ENCODE peak calls at places on chromosome 18, in eight cellular contexts. D is H7, N is body of pancreas, L is cardiac muscle cell, M is heart right ventricle, C is BJ, R is adipocyte, U is NT2/D1. S is an unnamed sample.
A peak's percentile ranks its signal among the peaks of the same experiment; 100 is the strongest.

GRCh38 chr18:7415081-7415894 is 151.8 kb upstream of the PTPRM start:
- DNase-seq in D (no peak), N (peak; percentile 20), L (peak; percentile 62), M (no peak), C (no peak), R (no peak), U (no peak), S (no peak)

GRCh38 chr18:47557160-47557559 is 305.7 kb upstream of the SKOR2 start:
- DNase-seq in D (no peak), N (no peak), L (no peak), M (no peak), C (no peak), R (no peak), U (no peak), S (peak; percentile 40)

GRCh38 chr18:58135170-58135569 is 91.1 kb downstream of the NEDD4L start:
- DNase-seq in D (no peak), N (no peak), L (peak; percentile 62), M (no peak), C (peak; percentile 92), R (peak; percentile 78), U (no peak), S (no peak)

GRCh38 chr18:62807406-62807805 is 92.1 kb downstream of the PHLPP1 start:
- DNase-seq in D (no peak), N (no peak), L (no peak), M (no peak), C (no peak), R (no peak), U (no peak), S (no peak)

GRCh38 chr18:22689711-22690110 is 243.4 kb upstream of the RBBP8 start:
- DNase-seq in D (no peak), N (no peak), L (peak; percentile 21), M (no peak), C (no peak), R (no peak), U (no peak), S (no peak)

GRCh38 chr18:29862824-29863223 is 1179.7 kb downstream of the DSC3 start:
- DNase-seq in D (peak; percentile 7), N (no peak), L (no peak), M (no peak), C (no peak), R (no peak), U (peak; percentile 15), S (no peak)

GRCh38 chr18:48412339-48412929 is 3.3 kb upstream of the ZBTB7C start:
- DNase-seq in D (peak; percentile 76), N (peak; percentile 41), L (peak; percentile 37), M (no peak), C (no peak), R (peak; percentile 68), U (no peak), S (no peak)

GRCh38 chr18:47953471-47953931 is 23.0 kb upstream of the SMAD2 start:
- DNase-seq in D (no peak), N (peak; percentile 42), L (peak; percentile 80), M (peak; percentile 15), C (no peak), R (peak; percentile 57), U (no peak), S (peak; percentile 61)

GRCh38 chr18:75474332-75474731 is 46.8 kb upstream of the SMIM21 start:
- DNase-seq in D (no peak), N (no peak), L (no peak), M (no peak), C (no peak), R (peak; percentile 9), U (no peak), S (no peak)

GRCh38 chr18:39453882-39454281 is 1888.3 kb upstream of the CELF4 start:
- DNase-seq in D (no peak), N (peak; percentile 7), L (peak; percentile 93), M (peak; percentile 77), C (no peak), R (peak; percentile 48), U (no peak), S (peak; percentile 61)

DNA sequence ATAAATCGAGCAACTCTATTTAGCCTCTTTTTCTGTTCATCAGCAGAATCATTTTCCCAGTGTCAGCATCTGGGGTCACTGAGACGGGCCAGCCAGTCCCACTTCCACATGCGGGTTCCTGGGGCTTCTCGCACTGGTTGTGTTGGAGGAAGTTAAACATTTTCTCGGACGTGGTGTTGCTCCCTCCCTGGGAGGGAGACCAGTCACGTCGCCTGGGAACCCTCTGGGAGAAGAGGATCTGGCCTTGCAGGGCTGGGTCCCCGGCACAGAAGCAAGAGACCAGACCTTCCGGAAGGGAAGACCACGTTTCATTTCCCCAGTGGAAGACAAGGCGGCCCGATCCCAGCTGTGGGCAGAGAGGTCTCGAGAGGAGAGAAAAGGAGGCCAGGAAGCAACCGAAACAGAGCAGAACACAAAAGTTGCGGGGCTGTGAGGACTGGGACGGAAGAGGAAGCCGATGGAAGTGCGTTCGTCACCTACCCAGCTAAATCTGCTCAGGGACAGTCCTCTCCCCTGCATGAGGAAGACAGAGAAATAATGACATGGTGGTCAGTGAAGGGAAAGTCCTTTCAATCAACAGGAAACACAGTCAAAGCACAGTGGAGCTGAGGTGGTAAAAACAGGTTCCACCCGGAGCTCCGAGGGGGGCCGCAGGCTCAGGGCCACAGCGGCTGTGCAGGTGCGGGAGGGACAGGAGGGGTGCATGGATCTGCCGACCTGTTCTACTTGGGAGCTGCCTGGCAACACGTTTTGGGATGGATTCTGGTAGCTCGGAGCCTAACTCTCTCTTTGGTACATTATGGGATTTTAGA is 144.4 kb downstream of the MBP start:
- DNase-seq in D (no peak), N (peak; percentile 59), L (no peak), M (peak; percentile 41), C (no peak), R (no peak), U (no peak), S (peak; percentile 52)
- H3K4me3 ChIP-seq in D (no peak overlapping the region), N (no peak overlapping the region), L (no peak overlapping the region), M (no peak overlapping the region), C (no peak overlapping the region), R (no peak overlapping the region), U (no peak overlapping the region), S (no peak overlapping the region)

GRCh38 chr18:9126337-9126736 is 10.2 kb upstream of the ANKRD12 start:
- DNase-seq in D (no peak), N (no peak), L (no peak), M (no peak), C (no peak), R (no peak), U (no peak), S (no peak)

GRCh38 chr18:9130195-9130594 is 6.4 kb upstream of the ANKRD12 start:
- DNase-seq in D (no peak), N (no peak), L (no peak), M (no peak), C (no peak), R (no peak), U (no peak), S (no peak)

GRCh38 chr18:9123520-9123919 is 13.1 kb upstream of the ANKRD12 start:
- DNase-seq in D (no peak), N (no peak), L (no peak), M (no peak), C (no peak), R (no peak), U (no peak), S (no peak)

GRCh38 chr18:9120796-9121195 is 15.8 kb upstream of the ANKRD12 start:
- DNase-seq in D (no peak), N (no peak), L (no peak), M (no peak), C (no peak), R (no peak), U (no peak), S (no peak)

GRCh38 chr18:9124824-9125223 is 11.8 kb upstream of the ANKRD12 start:
- DNase-seq in D (no peak), N (no peak), L (no peak), M (no peak), C (no peak), R (no peak), U (no peak), S (no peak)
- H3K36me3 ChIP-seq in D (peaks cover 32% of the 10 kb centered on the region), N (peaks cover 19% of the 10 kb centered on the region), L (peaks cover 64% of the 10 kb centered on the region), M (peaks cover 97% of the 10 kb centered on the region), C (peaks cover 9% of the 10 kb centered on the region), R (peaks cover 94% of the 10 kb centered on the region), U (peaks cover 69% of the 10 kb centered on the region), S (peaks cover 47% of the 10 kb centered on the region)

GRCh38 chr18:74288041-74288440 is 3.7 kb downstream of the CYB5A start:
- DNase-seq in D (no peak), N (no peak), L (no peak), M (no peak), C (no peak), R (no peak), U (no peak), S (no peak)
- H3K4me3 ChIP-seq in D (no peak overlapping the region), N (no peak overlapping the region), L (no peak overlapping the region), M (no peak overlapping the region), C (no peak overlapping the region), R (peak overlapping the region; percentile 97), U (no peak overlapping the region), S (no peak overlapping the region)

GRCh38 chr18:74152270-74152669 is 3.9 kb downstream of the TIMM21 start:
- DNase-seq in D (no peak), N (no peak), L (no peak), M (no peak), C (no peak), R (no peak), U (no peak), S (no peak)
- H3K36me3 ChIP-seq in D (peaks cover 4% of the 10 kb centered on the region), N (peaks cover 12% of the 10 kb centered on the region), L (peaks cover 20% of the 10 kb centered on the region), M (peaks cover 54% of the 10 kb centered on the region), C (peaks cover 1% of the 10 kb centered on the region), R (peaks cover 23% of the 10 kb centered on the region), U (peaks cover 65% of the 10 kb centered on the region), S (peaks cover 37% of the 10 kb centered on the region)

DNA sequence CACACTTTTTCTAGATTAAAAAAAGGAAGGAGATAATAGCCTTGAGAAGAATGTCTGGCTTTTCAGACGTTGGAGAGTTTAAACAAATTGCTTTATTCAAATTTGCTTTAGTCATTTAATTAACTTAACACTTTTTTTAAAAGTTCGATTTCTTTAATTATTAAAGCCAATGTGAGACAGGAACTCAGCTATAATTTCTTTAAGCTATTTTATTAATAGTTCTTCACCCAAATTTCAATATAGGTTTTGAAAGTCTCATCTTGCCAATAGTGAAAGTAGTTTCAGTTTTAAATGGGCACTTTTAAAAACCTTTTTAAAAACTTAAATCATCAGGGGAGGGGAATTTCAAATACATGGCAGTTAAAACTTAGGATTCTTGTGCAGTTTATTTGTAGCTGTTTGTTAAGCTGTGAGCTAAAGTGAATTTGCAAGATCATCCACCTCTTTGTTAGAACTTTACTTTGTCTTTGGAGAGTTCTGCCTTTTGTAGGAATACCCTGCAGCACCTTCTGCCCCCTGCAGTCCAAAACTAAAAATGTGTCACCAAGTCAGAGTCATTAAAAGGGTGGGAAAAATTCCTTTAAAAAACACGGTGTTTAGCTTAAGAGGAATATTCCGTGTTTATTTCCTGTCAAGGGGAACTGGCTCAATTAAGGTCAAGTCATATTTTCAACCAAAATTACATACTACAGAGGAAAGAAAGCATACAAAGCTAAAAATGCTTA is 4.6 kb downstream of the TGIF1 start:
- DNase-seq in D (peak; percentile 63), N (peak; percentile 59), L (peak; percentile 78), M (peak; percentile 56), C (no peak), R (peak; percentile 79), U (no peak), S (no peak)
- H3K4me3 ChIP-seq in D (peak overlapping the region; percentile 54), N (no peak overlapping the region), L (peak overlapping the region; percentile 97), M (peak overlapping the region; percentile 11), C (peak overlapping the region; percentile 26), R (peak overlapping the region; percentile 96), U (peak overlapping the region; percentile 91), S (peak overlapping the region; percentile 93)

S was measured in right atrium auricular region.